ENCODE peak calls at places on chromosomes 13 and 19, in nine cellular contexts. P, N, Q, B, X, V, U, C and E are unnamed samples.

GRCh38 chr13:99869830-99870229 is 101.7 kb downstream of the ZIC5 start:
- DNase-seq in P (no peak), B (no peak), Q (no peak), C (no peak), N (no peak), X (no peak), U (no peak), V (no peak), E (no peak)

GRCh38 chr19:57747472-57747807 is 825 bp downstream of the ZNF776 start:
- DNase-seq in N (no peak), P (no peak), X (no peak), C (no peak), Q (no peak), B (no peak), U (no peak), V (no peak), E (no peak)

GRCh38 chr13:84630486-84630885 is 748.2 kb upstream of the SLITRK1 start:
- DNase-seq in Q (no peak), V (no peak), B (no peak), X (peak; percentile 88), U (no peak), N (no peak), P (no peak), C (no peak), E (no peak)

GRCh38 chr13:80877944-80878241 is 537.0 kb upstream of the SPRY2 start:
- DNase-seq in C (no peak), X (no peak), B (no peak), N (no peak), Q (no peak), P (no peak), V (no peak), U (no peak), E (no peak)

GRCh38 chr19:46608581-46609345 is 7.6 kb downstream of the CALM3 start:
- DNase-seq in C (no peak), N (peak; percentile 4), P (peak; percentile 11), V (no peak), X (no peak), U (peak; percentile 76), B (peak; percentile 70), Q (peak; percentile 13), E (peak; percentile 6)

GRCh38 chr19:53982611-53983010 is 8.8 kb upstream of the CACNG6 start:
- DNase-seq in V (peak; percentile 21), N (peak; percentile 62), Q (no peak), X (peak; percentile 24), U (no peak), B (no peak), C (peak; percentile 47), P (peak; percentile 55), E (no peak)

GRCh38 chr13:65310663-65311328 is 1919.3 kb downstream of the PCDH9 start:
- DNase-seq in Q (no peak), N (no peak), X (no peak), P (no peak), V (no peak), U (no peak), B (peak; percentile 64), C (no peak), E (no peak)

GRCh38 chr13:110874508-110874960 is 40.3 kb downstream of the ANKRD10 start:
- DNase-seq in U (peak; percentile 89), X (peak; percentile 62), N (peak; percentile 90), P (peak; percentile 90), B (peak; percentile 95), Q (peak; percentile 85), C (peak; percentile 54), V (peak; percentile 41), E (peak; percentile 78)

GRCh38 chr13:89497658-89498057 is 1826.5 kb downstream of the SLITRK5 start:
- DNase-seq in N (no peak), U (no peak), X (peak; percentile 11), Q (no peak), C (no peak), P (no peak), B (no peak), V (no peak), E (no peak)

GRCh38 chr19:43105496-43105895 is 23.0 kb upstream of the PSG2 start:
- DNase-seq in B (no peak), P (no peak), U (no peak), X (peak; percentile 34), Q (no peak), C (no peak), V (no peak), N (no peak), E (no peak)

GRCh38 chr13:27728271-27728670 is 64.0 kb upstream of the GSX1 start:
- DNase-seq in P (no peak), V (no peak), U (no peak), N (peak; percentile 29), C (no peak), X (no peak), Q (no peak), B (no peak), E (no peak)
- TF ChIP-seq CTCF in P (no peak), V (peak; percentile 36), U (no peak), N (no peak), C (no peak), X (no peak), Q (no peak), B (no peak), E (no peak)

GRCh38 chr19:39843919-39844793 is 2.0 kb downstream of the FBL start:
- DNase-seq in B (no peak), U (no peak), C (peak; percentile 70), P (no peak), N (no peak), V (no peak), X (peak; percentile 32), Q (no peak), E (peak; percentile 64)
- TF ChIP-seq CTCF in B (peak; percentile 62), U (peak; percentile 52), C (peak; percentile 74), P (peak; percentile 71), N (peak; percentile 36), V (peak; percentile 72), X (peak; percentile 50), Q (peak; percentile 53), E (peak; percentile 68)

GRCh38 chr19:38850231-38850975 is 617 bp upstream of the HNRNPL start:
- DNase-seq in X (peak; percentile 100), B (peak; percentile 100), V (peak; percentile 96), C (peak; percentile 100), U (peak; percentile 100), P (peak; percentile 99), N (peak; percentile 99), Q (peak; percentile 100), E (peak; percentile 97)
- TF ChIP-seq CTCF in X (no peak), B (no peak), V (no peak), C (peak; percentile 32), U (no peak), P (peak; percentile 41), N (no peak), Q (peak; percentile 6), E (no peak)

GRCh38 chr19:31943778-31944177 is 401.6 kb upstream of the ZNF507 start:
- DNase-seq in Q (no peak), X (no peak), C (no peak), P (no peak), V (no peak), B (no peak), N (no peak), U (no peak), E (no peak)

GRCh38 chr19:31946491-31946890 is 398.9 kb upstream of the ZNF507 start:
- DNase-seq in B (no peak), Q (no peak), X (no peak), V (no peak), U (no peak), N (no peak), C (no peak), P (no peak), E (no peak)

GRCh38 chr19:31947436-31947835 is 398.0 kb upstream of the ZNF507 start:
- DNase-seq in U (no peak), X (no peak), N (no peak), P (no peak), Q (no peak), B (no peak), V (no peak), C (no peak), E (no peak)

GRCh38 chr19:31944286-31944685 is 401.1 kb upstream of the ZNF507 start:
- DNase-seq in B (no peak), P (no peak), X (no peak), V (no peak), U (no peak), N (no peak), C (no peak), Q (no peak), E (no peak)

DNA sequence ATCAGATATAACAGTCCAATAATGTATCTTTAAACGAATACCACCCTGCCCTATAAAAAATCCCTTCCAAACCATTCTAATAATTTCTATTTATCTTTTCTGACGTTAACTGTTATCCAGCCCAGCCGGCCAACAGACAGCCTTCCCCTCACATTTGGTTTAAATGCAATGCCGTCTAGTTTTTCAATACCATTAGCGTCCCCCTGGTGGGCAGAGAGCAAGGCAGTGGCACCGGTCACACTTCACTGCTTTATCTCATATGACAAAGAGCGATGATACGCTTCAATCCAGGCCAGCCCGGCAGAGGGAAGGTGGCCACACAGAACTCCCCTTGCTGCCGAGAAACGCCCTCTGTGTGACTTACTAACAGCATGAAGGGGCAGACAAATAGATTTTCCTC is 402.1 kb upstream of the ZNF507 start:
- DNase-seq in V (no peak), C (no peak), P (no peak), N (peak; percentile 18), X (no peak), U (no peak), Q (no peak), B (no peak), E (no peak)
- TF ChIP-seq CTCF in V (peak; percentile 44), C (no peak), P (peak; percentile 21), N (no peak), X (no peak), U (no peak), Q (no peak), B (no peak), E (no peak)

DNA sequence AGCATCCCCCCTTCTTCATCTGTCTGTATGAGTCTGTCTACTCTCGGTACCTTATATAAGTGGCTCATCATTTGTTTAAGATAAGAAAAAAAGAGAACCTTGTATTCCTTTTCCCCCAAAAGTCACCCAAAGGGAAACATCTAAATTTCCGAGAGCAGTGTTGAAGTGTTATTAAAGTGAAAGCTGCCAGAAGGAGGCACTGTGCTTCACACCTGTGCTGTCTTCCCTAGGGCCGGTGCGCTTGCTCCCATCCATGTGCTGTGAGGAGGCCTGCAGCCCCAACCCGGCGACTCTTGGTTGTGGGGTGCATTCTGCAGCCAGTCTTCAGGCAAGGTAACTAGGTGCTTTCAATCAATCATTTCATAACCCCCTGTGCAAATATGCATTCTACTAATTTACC is 97.5 kb downstream of the TNFRSF19 start:
- DNase-seq in N (peak; percentile 53), Q (no peak), B (no peak), U (no peak), V (no peak), P (no peak), X (no peak), C (no peak), E (no peak)
- TF ChIP-seq CTCF in N (no peak), Q (no peak), B (peak; percentile 6), U (no peak), V (peak; percentile 10), P (no peak), X (no peak), C (no peak), E (peak; percentile 11)